ENCODE peak calls at places on chromosome 3, in eight cellular contexts. B, E, U, S, Q, P, H and C are unnamed samples.

GRCh38 chr3:137988152-137988551 is 21.8 kb upstream of the CLDN18 start:
- DNase-seq in B (no peak), H (no peak), U (no peak), E (no peak), S (no peak), Q (no peak), P (no peak), C (no peak)

GRCh38 chr3:107263269-107264021 is 113.8 kb upstream of the CCDC54 start:
- DNase-seq in P (peak; percentile 27), S (no peak), Q (no peak), H (no peak), B (peak; percentile 11), E (no peak), U (no peak), C (no peak)

GRCh38 chr3:123481071-123481470 is 32.2 kb upstream of the ADCY5 start:
- DNase-seq in S (no peak), E (no peak), P (no peak), U (no peak), H (no peak), B (no peak), Q (no peak), C (no peak)

GRCh38 chr3:89059201-89059600 is 48.2 kb upstream of the EPHA3 start:
- DNase-seq in S (no peak), B (peak; percentile 95), E (peak; percentile 75), U (no peak), Q (no peak), H (no peak), P (peak; percentile 87), C (no peak)

GRCh38 chr3:197028711-197029510 is 706 bp downstream of the MELTF start:
- DNase-seq in U (peak; percentile 62), B (no peak), Q (no peak), P (no peak), E (peak; percentile 63), S (peak; percentile 41), H (peak; percentile 25), C (no peak)

GRCh38 chr3:178381555-178381954 is 154.7 kb upstream of the KCNMB2 start:
- DNase-seq in P (peak; percentile 18), Q (no peak), H (no peak), S (no peak), B (peak; percentile 15), E (no peak), U (no peak), C (no peak)

GRCh38 chr3:3154879-3155610 is 24.4 kb downstream of the CRBN start:
- DNase-seq in E (no peak), S (no peak), U (no peak), B (no peak), P (no peak), H (no peak), Q (no peak), C (no peak)

GRCh38 chr3:99407257-99407656 is 231.1 kb upstream of the COL8A1 start:
- DNase-seq in U (no peak), H (no peak), S (no peak), P (no peak), B (no peak), E (no peak), Q (no peak), C (no peak)

GRCh38 chr3:30989266-30989799 is 94.9 kb upstream of the GADL1 start:
- DNase-seq in S (no peak), E (no peak), U (no peak), B (no peak), Q (no peak), P (no peak), H (no peak), C (no peak)

GRCh38 chr3:86923071-86923476 is 67.9 kb downstream of the VGLL3 start:
- DNase-seq in U (no peak), Q (no peak), S (no peak), P (peak; percentile 69), H (peak; percentile 29), B (peak; percentile 89), E (no peak), C (no peak)
- TF ChIP-seq CTCF in U (no peak), Q (no peak), S (no peak), P (no peak), H (no peak), B (no peak), E (no peak), C (no peak)

GRCh38 chr3:52108302-52109232 is 45.7 kb downstream of the POC1A start:
- DNase-seq in U (no peak), B (peak; percentile 63), Q (no peak), E (no peak), S (no peak), P (no peak), H (no peak), C (no peak)
- TF ChIP-seq CTCF in U (no peak), B (peak; percentile 62), Q (no peak), E (no peak), S (no peak), P (peak; percentile 50), H (no peak), C (no peak)

GRCh38 chr3:53231532-53232511 is 24.0 kb downstream of the TKT start:
- DNase-seq in U (no peak), S (no peak), Q (no peak), P (no peak), E (peak; percentile 55), B (no peak), H (no peak), C (no peak)
- TF ChIP-seq CTCF in U (no peak), S (no peak), Q (no peak), P (peak; percentile 30), E (no peak), B (peak; percentile 18), H (no peak), C (no peak)

DNA sequence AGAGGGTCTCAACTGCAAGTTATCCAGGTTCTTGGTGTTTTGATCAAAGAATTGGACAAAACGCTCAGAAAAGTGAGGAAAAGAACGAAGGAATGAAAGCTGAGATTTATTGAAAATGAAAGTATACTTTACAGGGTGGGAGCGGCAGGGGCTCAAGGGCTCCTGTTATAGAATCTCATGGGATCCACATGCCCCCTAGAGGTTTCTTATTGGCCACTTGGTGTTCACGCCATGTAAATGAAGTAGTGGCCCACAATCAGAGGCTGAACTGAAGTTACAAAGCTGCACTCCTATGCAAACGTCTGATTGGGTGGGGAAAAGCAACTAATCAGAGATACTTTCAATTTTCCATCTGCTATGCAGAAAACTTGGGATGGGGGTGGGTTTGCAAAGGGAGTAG is 216.7 kb downstream of the PTPRG start:
- DNase-seq in U (no peak), Q (no peak), S (no peak), H (no peak), B (no peak), E (no peak), P (no peak), C (no peak)
- TF ChIP-seq CTCF in U (no peak), Q (no peak), S (no peak), H (no peak), B (no peak), E (no peak), P (no peak), C (no peak)

GRCh38 chr3:186280737-186281136 is 81.3 kb downstream of the DGKG start:
- DNase-seq in S (no peak), E (no peak), P (no peak), B (no peak), U (no peak), Q (no peak), H (no peak), C (no peak)

GRCh38 chr3:186273586-186273985 is 88.4 kb downstream of the DGKG start:
- DNase-seq in E (no peak), H (no peak), S (no peak), P (no peak), B (no peak), U (no peak), Q (no peak), C (no peak)

GRCh38 chr3:186281172-186281571 is 80.9 kb downstream of the DGKG start:
- DNase-seq in S (no peak), H (peak; percentile 13), B (peak; percentile 74), U (no peak), E (no peak), P (peak; percentile 94), Q (no peak), C (no peak)

GRCh38 chr3:186275436-186275835 is 86.6 kb downstream of the DGKG start:
- DNase-seq in S (no peak), B (no peak), P (no peak), E (no peak), H (no peak), Q (no peak), U (no peak), C (no peak)

DNA sequence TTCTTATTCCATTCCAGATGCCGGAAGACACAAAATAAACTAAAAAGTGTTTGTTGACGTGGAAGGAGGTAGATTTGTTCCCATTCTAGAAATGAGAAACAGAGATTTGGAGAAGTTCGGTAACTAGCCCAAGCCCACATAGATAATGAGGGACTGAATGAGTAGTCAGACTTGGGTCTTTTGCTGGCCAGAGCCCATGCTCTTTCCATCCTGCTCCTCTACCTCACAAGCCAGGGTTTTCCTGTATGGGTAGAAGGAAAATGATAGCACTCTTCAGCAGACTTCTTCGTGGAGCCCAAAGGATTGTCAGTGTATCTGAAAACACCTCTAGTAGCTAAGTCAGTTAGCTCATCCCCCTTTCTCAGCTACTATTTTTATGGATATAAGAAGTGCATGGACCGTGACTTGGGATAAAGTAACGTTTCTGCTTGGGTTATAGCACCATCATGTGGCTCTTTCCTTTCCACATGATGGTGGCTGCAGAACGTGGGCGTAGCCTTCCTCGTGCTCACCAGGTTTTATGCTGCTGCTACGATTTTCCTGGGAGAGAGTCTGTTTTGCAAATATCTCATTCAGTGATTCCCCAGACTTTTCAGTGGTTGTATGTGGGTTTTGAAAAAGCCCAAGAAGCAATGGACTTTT is 84.6 kb downstream of the DGKG start:
- DNase-seq in B (peak; percentile 63), U (no peak), H (peak; percentile 51), P (peak; percentile 56), S (no peak), E (no peak), Q (no peak), C (no peak)
- TF ChIP-seq CTCF in B (peak; percentile 71), U (peak; percentile 39), H (peak; percentile 53), P (peak; percentile 77), S (peak; percentile 31), E (no peak), Q (no peak), C (peak; percentile 73)

DNA sequence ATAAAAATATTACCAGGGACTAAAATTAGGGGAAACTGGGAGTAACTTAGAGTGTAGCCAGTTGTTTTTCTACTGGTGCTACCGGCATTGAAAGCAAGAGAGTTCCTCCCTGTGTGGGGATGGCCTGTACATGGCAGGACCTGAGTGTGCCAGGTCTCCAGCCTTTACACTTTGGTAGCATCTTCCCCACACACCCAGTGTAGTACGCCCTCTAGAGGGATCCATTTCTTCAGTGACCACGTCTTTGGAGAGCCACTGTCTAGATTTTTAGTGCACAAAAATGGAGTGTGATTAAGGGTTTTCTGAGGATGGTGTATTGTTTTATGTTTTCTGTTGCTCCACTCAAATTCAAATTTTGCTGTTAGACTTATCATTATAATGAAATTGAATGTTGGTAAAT is 507.0 kb upstream of the TPRG1 start:
- DNase-seq in H (peak; percentile 47), B (no peak), U (peak; percentile 52), Q (no peak), P (no peak), E (no peak), S (no peak), C (no peak)
- TF ChIP-seq CTCF in H (peak; percentile 37), B (no peak), U (peak; percentile 41), Q (no peak), P (peak; percentile 55), E (no peak), S (no peak), C (no peak)

GRCh38 chr3:5348229-5348628 is 160.7 kb downstream of the EDEM1 start:
- DNase-seq in B (no peak), P (no peak), S (no peak), E (no peak), H (peak; percentile 4), U (no peak), Q (no peak), C (no peak)
- TF ChIP-seq CTCF in B (no peak), P (no peak), S (no peak), E (no peak), H (no peak), U (no peak), Q (no peak), C (no peak)